ENCODE peak calls at places on chromosome 1, in five cellular contexts. One of them, this sample, is unnamed.

GRCh38 chr1:212753766-212754165 is 37.8 kb downstream of the NSL1 start:
- ATAC-seq in mucosa of descending colon: no peak
- ATAC-seq in CD4-positive, CD25-positive, alpha-beta regulatory T cell: no peak
- ATAC-seq in activated CD4-positive, CD25-positive, alpha-beta regulatory T cell treated with anti-CD3 and anti-CD28 coated beads, Interleukin-2, amount 50 U/mL, for 24 hours: no peak
- ATAC-seq in heart left ventricle: no peak
- ATAC-seq in this sample: peak

GRCh38 chr1:160108888-160109662 is 6.5 kb upstream of the ATP1A2 start:
- ATAC-seq in mucosa of descending colon: no peak
- ATAC-seq in CD4-positive, CD25-positive, alpha-beta regulatory T cell: no peak
- ATAC-seq in activated CD4-positive, CD25-positive, alpha-beta regulatory T cell treated with anti-CD3 and anti-CD28 coated beads, Interleukin-2, amount 50 U/mL, for 24 hours: peak
- ATAC-seq in heart left ventricle: no peak
- ATAC-seq in this sample: no peak

GRCh38 chr1:198024782-198025181 is 107.6 kb downstream of the LHX9 start:
- ATAC-seq in mucosa of descending colon: no peak
- ATAC-seq in CD4-positive, CD25-positive, alpha-beta regulatory T cell: no peak
- ATAC-seq in activated CD4-positive, CD25-positive, alpha-beta regulatory T cell treated with anti-CD3 and anti-CD28 coated beads, Interleukin-2, amount 50 U/mL, for 24 hours: no peak
- ATAC-seq in heart left ventricle: no peak
- ATAC-seq in this sample: no peak

GRCh38 chr1:95406279-95406678 is 172.3 kb downstream of the RWDD3 start:
- ATAC-seq in mucosa of descending colon: no peak
- ATAC-seq in CD4-positive, CD25-positive, alpha-beta regulatory T cell: no peak
- ATAC-seq in activated CD4-positive, CD25-positive, alpha-beta regulatory T cell treated with anti-CD3 and anti-CD28 coated beads, Interleukin-2, amount 50 U/mL, for 24 hours: no peak
- ATAC-seq in heart left ventricle: no peak
- ATAC-seq in this sample: no peak

GRCh38 chr1:244064621-244065020 is 13.5 kb downstream of the ZBTB18 start:
- ATAC-seq in mucosa of descending colon: no peak
- ATAC-seq in CD4-positive, CD25-positive, alpha-beta regulatory T cell: no peak
- ATAC-seq in activated CD4-positive, CD25-positive, alpha-beta regulatory T cell treated with anti-CD3 and anti-CD28 coated beads, Interleukin-2, amount 50 U/mL, for 24 hours: no peak
- ATAC-seq in heart left ventricle: no peak
- ATAC-seq in this sample: no peak

GRCh38 chr1:184438363-184438762 is 51.5 kb downstream of the C1orf21 start:
- ATAC-seq in mucosa of descending colon: no peak
- ATAC-seq in CD4-positive, CD25-positive, alpha-beta regulatory T cell: no peak
- ATAC-seq in activated CD4-positive, CD25-positive, alpha-beta regulatory T cell treated with anti-CD3 and anti-CD28 coated beads, Interleukin-2, amount 50 U/mL, for 24 hours: no peak
- ATAC-seq in heart left ventricle: peak
- ATAC-seq in this sample: no peak

GRCh38 chr1:5370321-5370720 is 621.9 kb downstream of the NPHP4 start:
- ATAC-seq in mucosa of descending colon: no peak
- ATAC-seq in CD4-positive, CD25-positive, alpha-beta regulatory T cell: peak
- ATAC-seq in activated CD4-positive, CD25-positive, alpha-beta regulatory T cell treated with anti-CD3 and anti-CD28 coated beads, Interleukin-2, amount 50 U/mL, for 24 hours: peak
- ATAC-seq in heart left ventricle: no peak
- ATAC-seq in this sample: no peak

GRCh38 chr1:85815906-85816305 is 107.7 kb upstream of the ZNHIT6 start:
- ATAC-seq in mucosa of descending colon: no peak
- ATAC-seq in CD4-positive, CD25-positive, alpha-beta regulatory T cell: no peak
- ATAC-seq in activated CD4-positive, CD25-positive, alpha-beta regulatory T cell treated with anti-CD3 and anti-CD28 coated beads, Interleukin-2, amount 50 U/mL, for 24 hours: no peak
- ATAC-seq in heart left ventricle: no peak
- ATAC-seq in this sample: no peak

GRCh38 chr1:164589961-164590507 is 31.1 kb downstream of the PBX1 start:
- ATAC-seq in mucosa of descending colon: peak
- ATAC-seq in CD4-positive, CD25-positive, alpha-beta regulatory T cell: no peak
- ATAC-seq in activated CD4-positive, CD25-positive, alpha-beta regulatory T cell treated with anti-CD3 and anti-CD28 coated beads, Interleukin-2, amount 50 U/mL, for 24 hours: no peak
- ATAC-seq in heart left ventricle: no peak
- ATAC-seq in this sample: no peak

GRCh38 chr1:226526801-226527595 is 21.6 kb upstream of the STUM start:
- ATAC-seq in mucosa of descending colon: no peak
- ATAC-seq in CD4-positive, CD25-positive, alpha-beta regulatory T cell: no peak
- ATAC-seq in activated CD4-positive, CD25-positive, alpha-beta regulatory T cell treated with anti-CD3 and anti-CD28 coated beads, Interleukin-2, amount 50 U/mL, for 24 hours: no peak
- ATAC-seq in heart left ventricle: peak
- ATAC-seq in this sample: no peak

GRCh38 chr1:85259866-85260345 is 444 bp upstream of the C1orf52 start:
- ATAC-seq in mucosa of descending colon: peak
- ATAC-seq in CD4-positive, CD25-positive, alpha-beta regulatory T cell: no peak
- ATAC-seq in activated CD4-positive, CD25-positive, alpha-beta regulatory T cell treated with anti-CD3 and anti-CD28 coated beads, Interleukin-2, amount 50 U/mL, for 24 hours: no peak
- ATAC-seq in heart left ventricle: peak
- ATAC-seq in this sample: no peak

GRCh38 chr1:25472494-25472893 is 41.8 kb downstream of the MACO1 start:
- ATAC-seq in mucosa of descending colon: no peak
- ATAC-seq in CD4-positive, CD25-positive, alpha-beta regulatory T cell: no peak
- ATAC-seq in activated CD4-positive, CD25-positive, alpha-beta regulatory T cell treated with anti-CD3 and anti-CD28 coated beads, Interleukin-2, amount 50 U/mL, for 24 hours: no peak
- ATAC-seq in heart left ventricle: no peak
- ATAC-seq in this sample: peak

GRCh38 chr1:219465247-219466093 is 147.4 kb downstream of the ZC3H11B start:
- ATAC-seq in mucosa of descending colon: no peak
- ATAC-seq in CD4-positive, CD25-positive, alpha-beta regulatory T cell: no peak
- ATAC-seq in activated CD4-positive, CD25-positive, alpha-beta regulatory T cell treated with anti-CD3 and anti-CD28 coated beads, Interleukin-2, amount 50 U/mL, for 24 hours: peak
- ATAC-seq in heart left ventricle: no peak
- ATAC-seq in this sample: peak